ENCODE peak calls at places on chromosomes 7 and 10, in five cellular contexts. W, Y, H, S and F are unnamed samples.

GRCh38 chr7:100430450-100431285 is 1.0 kb downstream of the MEPCE start:
- DNase-seq in Y (peak; percentile 73), H (peak; percentile 29), S (no peak), W (peak; percentile 89), F (no peak)

GRCh38 chr7:158384746-158385145 is 202.9 kb downstream of the PTPRN2 start:
- DNase-seq in S (no peak), Y (no peak), H (no peak), W (no peak), F (no peak)

GRCh38 chr7:46930336-46930735 is 651.6 kb downstream of the TNS3 start:
- DNase-seq in Y (no peak), S (no peak), H (no peak), W (no peak), F (no peak)

GRCh38 chr7:81725003-81725402 is 44.8 kb downstream of the HGF start:
- DNase-seq in S (no peak), W (no peak), H (no peak), Y (no peak), F (no peak)

GRCh38 chr10:82211331-82211730 is 336.3 kb downstream of the NRG3 start:
- DNase-seq in W (no peak), S (no peak), H (no peak), Y (no peak), F (no peak)

GRCh38 chr7:106041140-106041717 is 70.9 kb downstream of the SYPL1 start:
- DNase-seq in Y (peak; percentile 61), H (no peak), W (no peak), S (peak; percentile 42), F (no peak)

GRCh38 chr10:126101744-126102143 is 205.4 kb downstream of the FANK1 start:
- DNase-seq in Y (no peak), H (no peak), W (no peak), S (no peak), F (no peak)

GRCh38 chr10:117223413-117224035 is 17.4 kb upstream of the SLC18A2 start:
- DNase-seq in S (no peak), H (no peak), Y (peak; percentile 26), W (no peak), F (no peak)

GRCh38 chr10:123614888-123615287 is 51.3 kb upstream of the GPR26 start:
- DNase-seq in Y (no peak), W (no peak), H (peak; percentile 69), S (peak; percentile 64), F (peak; percentile 50)

GRCh38 chr7:69598487-69599148 is 343 bp downstream of the AUTS2 start:
- DNase-seq in W (peak; percentile 83), S (no peak), Y (peak; percentile 76), H (no peak), F (peak; percentile 36)

GRCh38 chr7:127594490-127594889 is 954 bp downstream of the FSCN3 start:
- DNase-seq in H (peak; percentile 15), Y (no peak), S (no peak), W (no peak), F (no peak)

GRCh38 chr10:16732376-16732775 is 84.8 kb downstream of the RSU1 start:
- DNase-seq in H (no peak), W (no peak), Y (no peak), S (no peak), F (no peak)

GRCh38 chr10:8331896-8332729 is 277.6 kb downstream of the GATA3 start:
- DNase-seq in H (peak; percentile 56), W (peak; percentile 92), S (peak; percentile 58), Y (no peak), F (peak; percentile 21)

GRCh38 chr7:129828989-129829676 is 123.6 kb downstream of the UBE2H start:
- DNase-seq in Y (no peak), W (no peak), S (no peak), H (no peak), F (no peak)

GRCh38 chr7:157250605-157251228 is 86.1 kb upstream of the DNAJB6 start:
- DNase-seq in Y (no peak), W (no peak), H (peak; percentile 35), S (no peak), F (no peak)

GRCh38 chr10:113326160-113327111 is 226.4 kb upstream of the HABP2 start:
- DNase-seq in S (no peak), Y (peak; percentile 82), W (no peak), H (peak; percentile 11), F (no peak)

GRCh38 chr10:118908487-118909280 is 120.8 kb upstream of the NANOS1 start:
- DNase-seq in S (no peak), H (peak; percentile 56), W (no peak), Y (no peak), F (no peak)

GRCh38 chr10:124095096-124095495 is 1.7 kb upstream of the CHST15 start:
- DNase-seq in H (no peak), Y (peak; percentile 84), W (no peak), S (no peak), F (no peak)

GRCh38 chr10:129161184-129161583 is 305.9 kb upstream of the MGMT start:
- DNase-seq in Y (no peak), W (no peak), H (no peak), S (no peak), F (no peak)

GRCh38 chr10:86851329-86852207 is 95.1 kb downstream of the BMPR1A start:
- DNase-seq in H (no peak), W (no peak), Y (no peak), S (no peak), F (no peak)

GRCh38 chr10:4847580-4848020 is 21.6 kb downstream of the AKR1E2 start:
- DNase-seq in S (no peak), H (no peak), Y (no peak), W (no peak), F (peak; percentile 2)

GRCh38 chr10:32412499-32412853 is 33.5 kb upstream of the CCDC7 start:
- DNase-seq in H (no peak), S (no peak), Y (no peak), W (no peak), F (no peak)

GRCh38 chr7:158292948-158293347 is 294.7 kb downstream of the PTPRN2 start:
- DNase-seq in W (no peak), H (no peak), S (peak; percentile 15), Y (no peak), F (no peak)

GRCh38 chr7:7354674-7355073 is 172.3 kb downstream of the C1GALT1 start:
- DNase-seq in H (no peak), W (no peak), S (no peak), Y (no peak), F (peak; percentile 22)
- TF ChIP-seq POLR2A in H (no peak), W (no peak), S (no peak), Y (no peak), F (no peak)

DNA sequence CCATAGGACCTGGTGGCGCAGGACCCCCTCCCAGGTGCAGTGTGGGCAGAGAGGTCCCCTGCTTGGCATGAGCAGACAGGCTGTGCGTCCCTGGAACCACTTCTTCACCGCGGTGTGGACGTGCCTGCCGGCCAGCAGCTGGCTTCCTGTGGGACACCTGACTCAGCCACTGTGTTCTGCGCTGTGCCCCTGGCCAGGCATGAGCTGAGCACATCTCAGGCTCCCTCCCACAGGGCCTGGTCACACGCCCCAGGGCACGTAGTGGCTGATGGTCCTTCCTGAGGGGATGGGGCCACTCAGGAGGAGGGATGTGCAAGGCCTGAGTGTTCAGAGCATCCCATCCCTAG is 3.5 kb upstream of the DEPP1 start:
- DNase-seq in S (no peak), Y (peak; percentile 72), W (peak; percentile 76), H (no peak), F (no peak)
- TF ChIP-seq POLR2AphosphoS5 in S (no peak), Y (no peak), W (no peak), H (no peak), F (no peak)

DNA sequence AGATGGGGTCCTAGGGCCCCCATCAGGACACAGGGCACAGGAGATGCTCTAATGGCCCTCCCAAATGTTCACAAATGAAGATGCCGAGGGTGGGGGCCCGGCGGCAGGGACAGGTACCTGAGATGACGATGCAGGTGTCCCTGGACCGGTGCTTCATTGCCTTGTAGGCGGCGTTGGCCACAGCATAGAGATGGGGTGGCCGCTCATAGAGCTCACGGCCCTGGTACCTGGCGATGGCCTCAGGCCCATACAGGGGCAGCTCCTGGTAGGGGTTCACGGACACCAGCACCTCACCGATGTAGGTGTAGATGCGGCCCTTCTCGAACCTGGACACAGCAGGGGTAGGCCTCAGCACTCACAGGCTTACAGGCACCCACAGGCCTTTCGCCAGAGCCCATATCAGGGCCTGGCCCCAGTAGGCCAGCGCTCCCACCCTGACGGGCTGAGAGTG is 2.0 kb downstream of the MYO1G start:
- DNase-seq in S (no peak), H (no peak), W (peak; percentile 82), Y (no peak), F (no peak)
- H3K4me3 ChIP-seq in S (no peak overlapping the region), H (no peak overlapping the region), W (peak overlapping the region; percentile 52), Y (no peak overlapping the region), F (no peak overlapping the region)

GRCh38 chr7:25122373-25122772 is 2.7 kb downstream of the CYCS start:
- DNase-seq in Y (no peak), S (no peak), H (no peak), W (no peak), F (no peak)
- TF ChIP-seq POLR2A in Y (no peak), S (no peak), H (no peak), W (no peak), F (no peak)

DNA sequence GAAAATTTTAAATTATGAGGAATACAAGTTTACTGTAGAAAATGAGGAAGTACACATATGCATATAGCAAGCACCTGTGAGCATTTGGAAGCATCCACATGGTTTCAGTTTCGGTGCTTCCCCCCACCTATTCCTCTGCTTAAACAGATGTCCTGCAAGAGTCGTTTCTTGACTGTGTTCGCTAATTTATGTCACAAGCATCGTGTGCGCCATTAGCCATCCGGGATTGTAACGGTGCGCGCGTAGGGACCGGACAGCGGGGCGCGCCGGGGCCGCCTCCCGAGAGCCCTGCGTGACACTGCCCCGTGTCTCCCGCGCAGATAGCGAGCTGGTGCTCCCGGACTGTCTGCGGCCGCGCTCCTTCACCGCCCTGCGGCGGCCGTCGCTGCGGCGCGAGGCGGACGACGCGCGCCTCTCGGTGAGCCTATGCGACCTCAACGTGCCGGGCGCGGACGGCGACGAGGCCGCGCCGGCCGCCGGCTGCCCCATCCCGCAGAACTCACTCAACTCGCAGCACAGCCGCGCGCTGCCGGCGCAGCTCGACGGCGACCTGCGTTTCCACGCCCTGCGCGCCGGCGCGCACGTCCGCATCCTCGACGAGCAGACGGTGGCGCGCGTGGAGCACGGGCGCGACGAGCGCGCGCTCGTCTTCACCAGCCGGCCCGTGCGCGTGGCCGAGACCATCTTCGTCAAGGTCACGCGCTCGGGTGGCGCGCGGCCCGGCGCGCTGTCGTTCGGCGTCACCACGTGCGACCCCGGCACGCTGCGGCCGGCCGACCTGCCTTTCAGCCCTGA is 90.9 kb downstream of the NEURL1 start:
- DNase-seq in Y (no peak), S (no peak), W (peak; percentile 89), H (no peak), F (no peak)
- TF ChIP-seq POLR2AphosphoS5 in Y (no peak), S (no peak), W (peak; percentile 24), H (no peak), F (no peak)

DNA sequence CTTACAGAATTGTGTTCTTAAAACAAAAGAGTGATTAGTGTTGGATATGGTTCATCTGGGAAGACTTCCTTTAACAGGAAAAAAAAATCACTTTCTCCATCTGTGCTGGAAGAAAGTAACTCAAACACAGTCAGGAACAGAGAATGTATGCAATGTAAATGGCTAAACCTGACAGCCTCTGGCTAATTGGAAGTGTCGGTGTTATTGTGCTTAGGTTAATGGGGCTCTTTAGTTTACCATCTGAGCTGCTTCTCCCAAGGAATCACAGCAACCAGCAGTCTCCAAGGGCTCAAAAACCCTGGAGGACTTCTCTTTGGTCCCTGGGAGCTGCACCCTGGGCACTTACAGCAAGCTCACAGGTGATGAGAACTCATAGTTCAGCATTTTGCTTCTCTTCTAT is 724.5 kb downstream of the LRMDA start:
- DNase-seq in S (no peak), W (no peak), H (no peak), Y (no peak), F (no peak)
- H3K4me3 ChIP-seq in S (no peak overlapping the region), W (no peak overlapping the region), H (no peak overlapping the region), Y (no peak overlapping the region), F (no peak overlapping the region)